ENCODE peak calls at places on chromosomes 16 and 17, in four cellular contexts. K is head of caudate nucleus; M is pancreas; N is stimulated activated CD4-positive, alpha-beta T cell treated with anti-CD3 and anti-CD28 coated beads, Interleukin-2, amount 100 ng/mL, for 24 hours. J is an unnamed sample.

GRCh38 chr17:35991075-35991474 is 4.5 kb upstream of the CCL14 start:
- DNase-seq in K (no peak), M (no peak), N (no peak), J (no peak)

GRCh38 chr17:58331815-58332719 is 3.5 kb upstream of the TSPOAP1 start:
- DNase-seq in K (peak), M (peak), N (peak), J (no peak)

GRCh38 chr16:55056585-55057520 is 126.2 kb downstream of the IRX5 start:
- DNase-seq in K (peak), M (no peak), N (peak), J (no peak)

GRCh38 chr16:82185012-82185411 is 15.0 kb upstream of the MPHOSPH6 start:
- DNase-seq in K (no peak), M (no peak), N (no peak), J (no peak)

GRCh38 chr17:9239821-9240658 is 218.7 kb downstream of the NTN1 start:
- DNase-seq in K (peak), M (peak), N (peak), J (peak)

GRCh38 chr16:25107466-25107792 is 4.1 kb upstream of the LCMT1 start:
- DNase-seq in K (no peak), M (no peak), N (no peak), J (no peak)

GRCh38 chr17:43434902-43435319 is 36.1 kb downstream of the ARL4D start:
- DNase-seq in K (no peak), M (no peak), N (no peak), J (no peak)

GRCh38 chr16:49681449-49681848 is 174.5 kb downstream of the ZNF423 start:
- DNase-seq in K (no peak), M (no peak), N (no peak), J (no peak)

GRCh38 chr16:79715088-79715487 is 114.6 kb upstream of the MAF start:
- DNase-seq in K (no peak), M (no peak), N (no peak), J (no peak)

GRCh38 chr17:15456972-15457722 is 10.3 kb downstream of the CDRT4 start:
- DNase-seq in K (peak), M (no peak), N (no peak), J (peak)

GRCh38 chr17:61878984-61879612 is 15.8 kb upstream of the BRIP1 start:
- DNase-seq in K (no peak), M (no peak), N (no peak), J (no peak)

GRCh38 chr17:63774982-63775290 is 966 bp downstream of the DDX42 start:
- DNase-seq in K (no peak), M (no peak), N (no peak), J (no peak)

GRCh38 chr16:10950393-10950792 is 6.0 kb downstream of the CLEC16A start:
- DNase-seq in K (no peak), M (no peak), N (no peak), J (no peak)

GRCh38 chr17:45228121-45228941 is 6.6 kb downstream of the FMNL1 start:
- DNase-seq in K (no peak), M (peak), N (peak), J (no peak)

GRCh38 chr16:75010427-75010826 is 11.6 kb downstream of the ZNRF1 start:
- DNase-seq in K (no peak), M (no peak), N (no peak), J (no peak)

GRCh38 chr16:85381738-85382592 is 231.2 kb upstream of the GSE1 start:
- DNase-seq in K (no peak), M (peak), N (no peak), J (no peak)

GRCh38 chr16:89471225-89471624 is 19.1 kb downstream of the ANKRD11 start:
- DNase-seq in K (no peak), M (no peak), N (no peak), J (no peak)

GRCh38 chr17:34706029-34706428 is 126.6 kb downstream of the TMEM132E start:
- DNase-seq in K (no peak), M (no peak), N (peak), J (no peak)

GRCh38 chr17:75365009-75365930 is 40.2 kb downstream of the GRB2 start:
- DNase-seq in K (no peak), M (no peak), N (no peak), J (no peak)

GRCh38 chr16:19884611-19885455 is at the start of gene GPRC5B:
- DNase-seq in K (peak), M (peak), N (peak), J (peak)

GRCh38 chr17:67414130-67414529 is 37.0 kb downstream of the PITPNC1 start:
- DNase-seq in K (no peak), M (no peak), N (no peak), J (no peak)

GRCh38 chr17:68853439-68853838 is 101.8 kb downstream of the ABCA8 start:
- DNase-seq in K (no peak), M (no peak), N (no peak), J (no peak)

GRCh38 chr17:37766951-37767350 is 22.1 kb upstream of the HNF1B start:
- DNase-seq in K (no peak), M (no peak), N (no peak), J (no peak)

GRCh38 chr17:12765544-12765943 is 23.8 kb upstream of the ARHGAP44 start:
- DNase-seq in K (peak), M (no peak), N (no peak), J (peak)

GRCh38 chr16:73176577-73177013 is 128.7 kb upstream of the ZFHX3 start:
- DNase-seq in K (no peak), M (no peak), N (no peak), J (no peak)